ENCODE peak calls at places on chromosome 13, in four cellular contexts. V is GM12878, D is HepG2, C is K562. H is an unnamed sample.

GRCh38 chr13:47337781-47338507 is 441.1 kb upstream of the HTR2A start:
- DNase-seq in V (no peak), D (no peak), C (no peak), H (peak)

GRCh38 chr13:98706446-98707110 is 45.9 kb downstream of the SLC15A1 start:
- DNase-seq in V (peak), D (peak), C (no peak), H (no peak)

GRCh38 chr13:36163303-36163702 is 32.1 kb upstream of the DCLK1 start:
- DNase-seq in V (no peak), D (no peak), C (no peak), H (no peak)

GRCh38 chr13:77479326-77479725 is 56.2 kb upstream of the SCEL start:
- DNase-seq in V (no peak), D (no peak), C (no peak), H (no peak)

GRCh38 chr13:89925107-89925506 is 1422.4 kb upstream of the MIR17HG start:
- DNase-seq in V (no peak), D (peak), C (peak), H (peak)

GRCh38 chr13:88622362-88622973 is 951.3 kb downstream of the SLITRK5 start:
- DNase-seq in V (no peak), D (no peak), C (no peak), H (no peak)

GRCh38 chr13:59494560-59494970 is 669.2 kb downstream of the DIAPH3 start:
- DNase-seq in V (no peak), D (no peak), C (peak), H (no peak)

GRCh38 chr13:58852076-58852475 is 1220.5 kb downstream of the PCDH17 start:
- DNase-seq in V (no peak), D (no peak), C (no peak), H (no peak)

GRCh38 chr13:45828253-45828968 is 23.1 kb downstream of the SIAH3 start:
- DNase-seq in V (no peak), D (no peak), C (no peak), H (no peak)

GRCh38 chr13:63880705-63881104 is 2465.1 kb upstream of the PCDH20 start:
- DNase-seq in V (no peak), D (no peak), C (no peak), H (no peak)

GRCh38 chr13:85798999-85799646 is at the start of gene SLITRK6:
- DNase-seq in V (no peak), D (no peak), C (no peak), H (no peak)

GRCh38 chr13:41916173-41916954 is 44.5 kb downstream of the VWA8 start:
- DNase-seq in V (peak), D (no peak), C (no peak), H (no peak)

GRCh38 chr13:77502104-77502720 is 33.3 kb upstream of the SCEL start:
- DNase-seq in V (no peak), D (no peak), C (no peak), H (no peak)

GRCh38 chr13:20713751-20714150 is 10.3 kb downstream of the IL17D start:
- DNase-seq in V (no peak), D (no peak), C (no peak), H (no peak)

GRCh38 chr13:59133903-59134302 is 1029.8 kb downstream of the DIAPH3 start:
- DNase-seq in V (no peak), D (no peak), C (no peak), H (no peak)

GRCh38 chr13:51230473-51231105 is 8.4 kb downstream of the FAM124A start:
- DNase-seq in V (no peak), D (no peak), C (no peak), H (no peak)

GRCh38 chr13:36750046-36750445 is 69.0 kb upstream of the RFXAP start:
- DNase-seq in V (no peak), D (no peak), C (no peak), H (no peak)

GRCh38 chr13:42355118-42355840 is 83.3 kb downstream of the AKAP11 start:
- DNase-seq in V (no peak), D (no peak), C (no peak), H (no peak)

GRCh38 chr13:44231786-44232516 is 141.7 kb upstream of the SERP2 start:
- DNase-seq in V (no peak), D (peak), C (no peak), H (peak)

GRCh38 chr13:51643882-51644281 is 59.6 kb downstream of the WDFY2 start:
- DNase-seq in V (no peak), D (peak), C (no peak), H (no peak)

GRCh38 chr13:23628250-23628649 is 58.0 kb downstream of the TNFRSF19 start:
- DNase-seq in V (no peak), D (no peak), C (no peak), H (no peak)

GRCh38 chr13:48144413-48145035 is 49.6 kb upstream of the MED4 start:
- DNase-seq in V (no peak), D (no peak), C (no peak), H (no peak)

GRCh38 chr13:51277943-51278342 is 55.7 kb downstream of the FAM124A start:
- DNase-seq in V (no peak), D (no peak), C (no peak), H (no peak)

GRCh38 chr13:93951153-93951552 is 528.3 kb downstream of the DCT start:
- DNase-seq in V (no peak), D (no peak), C (no peak), H (no peak)

GRCh38 chr13:57250472-57250871 is 83.5 kb downstream of the PRR20E start:
- DNase-seq in V (no peak), D (no peak), C (no peak), H (no peak)

GRCh38 chr13:73751290-73751689 is 382.9 kb downstream of the KLF12 start:
- DNase-seq in V (no peak), D (no peak), C (no peak), H (no peak)

GRCh38 chr13:28299941-28300340 is 161.6 kb downstream of the PAN3 start:
- DNase-seq in V (no peak), D (no peak), C (no peak), H (no peak)

GRCh38 chr13:107348471-107348870 is 780.5 kb upstream of the ARGLU1 start:
- DNase-seq in V (no peak), D (no peak), C (no peak), H (no peak)

GRCh38 chr13:73665279-73665678 is 468.9 kb downstream of the KLF12 start:
- DNase-seq in V (no peak), D (no peak), C (no peak), H (no peak)

GRCh38 chr13:42039946-42040729 is 8.3 kb upstream of the DGKH start:
- DNase-seq in V (peak), D (no peak), C (peak), H (peak)

GRCh38 chr13:49444517-49445395 is 682 bp downstream of the SETDB2 start:
- DNase-seq in V (peak), D (peak), C (peak), H (no peak)
- TF ChIP-seq CREM in V (no peak), D (no peak), C (no peak), H (no peak)

DNA sequence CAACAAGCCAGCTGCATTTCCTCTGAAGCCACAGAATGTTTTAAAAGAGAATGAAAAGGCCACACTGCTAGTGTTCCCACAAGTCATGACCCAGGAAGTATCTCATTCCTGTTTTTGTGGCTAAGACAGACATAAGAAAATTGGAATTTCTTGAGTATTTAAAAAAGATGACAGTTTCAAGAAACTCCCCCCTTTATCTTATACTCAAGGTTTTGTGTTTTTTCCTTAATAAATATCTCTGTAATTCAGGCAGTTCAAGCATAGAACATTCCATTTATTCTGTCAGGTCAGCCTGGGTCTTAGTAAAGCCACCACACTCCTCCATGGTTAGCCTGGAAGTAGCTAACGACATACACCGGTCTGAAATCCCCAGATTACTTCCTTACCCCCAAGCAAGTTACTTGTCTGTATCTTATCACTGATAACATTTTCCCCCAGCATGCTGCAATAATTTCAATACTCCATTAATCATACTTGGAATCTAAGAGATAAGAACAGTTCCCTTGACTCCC is 80.8 kb downstream of the COL4A1 start:
- DNase-seq in V (no peak), D (no peak), C (no peak), H (no peak)
- TF ChIP-seq CBFB in V (no peak), D (no peak), C (no peak), H (no peak)

DNA sequence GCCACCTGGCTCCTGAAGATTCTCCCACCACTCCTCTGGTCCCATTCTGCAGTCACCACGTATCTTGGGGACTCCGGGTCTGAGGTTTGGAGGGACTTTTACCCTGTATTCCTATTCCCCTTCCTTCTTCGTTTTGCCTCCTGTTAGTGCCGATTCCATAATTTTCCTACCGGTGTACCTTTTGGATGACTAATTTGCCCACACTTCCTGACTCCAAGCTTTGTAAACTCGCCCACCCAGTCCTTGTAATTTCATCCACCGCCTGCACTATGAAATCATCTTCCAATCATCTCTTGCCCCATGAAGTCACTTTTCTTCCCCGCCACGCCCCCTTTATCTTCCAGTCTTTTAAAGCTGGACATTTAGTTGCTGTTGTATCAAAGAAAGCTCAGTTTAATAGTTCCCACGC is 572 bp downstream of the UCHL3 start:
- DNase-seq in V (no peak), D (peak), C (peak), H (no peak)
- TF ChIP-seq CREM in V (no peak), D (no peak), C (no peak), H (no peak)

GRCh38 chr13:114323349-114323748 is 9.0 kb downstream of the CHAMP1 start:
- DNase-seq in V (no peak), D (no peak), C (no peak), H (no peak)

GRCh38 chr13:114319441-114319871 is 5.2 kb downstream of the CHAMP1 start:
- DNase-seq in V (no peak), D (no peak), C (no peak), H (no peak)

GRCh38 chr13:114321256-114321655 is 7.0 kb downstream of the CHAMP1 start:
- DNase-seq in V (no peak), D (no peak), C (no peak), H (no peak)

GRCh38 chr13:114318624-114319023 is 4.3 kb downstream of the CHAMP1 start:
- DNase-seq in V (no peak), D (no peak), C (no peak), H (no peak)

GRCh38 chr13:114320065-114320464 is 5.8 kb downstream of the CHAMP1 start:
- DNase-seq in V (no peak), D (no peak), C (no peak), H (no peak)
- TF ChIP-seq CBFB in V (no peak), D (no peak), C (no peak), H (no peak)

DNA sequence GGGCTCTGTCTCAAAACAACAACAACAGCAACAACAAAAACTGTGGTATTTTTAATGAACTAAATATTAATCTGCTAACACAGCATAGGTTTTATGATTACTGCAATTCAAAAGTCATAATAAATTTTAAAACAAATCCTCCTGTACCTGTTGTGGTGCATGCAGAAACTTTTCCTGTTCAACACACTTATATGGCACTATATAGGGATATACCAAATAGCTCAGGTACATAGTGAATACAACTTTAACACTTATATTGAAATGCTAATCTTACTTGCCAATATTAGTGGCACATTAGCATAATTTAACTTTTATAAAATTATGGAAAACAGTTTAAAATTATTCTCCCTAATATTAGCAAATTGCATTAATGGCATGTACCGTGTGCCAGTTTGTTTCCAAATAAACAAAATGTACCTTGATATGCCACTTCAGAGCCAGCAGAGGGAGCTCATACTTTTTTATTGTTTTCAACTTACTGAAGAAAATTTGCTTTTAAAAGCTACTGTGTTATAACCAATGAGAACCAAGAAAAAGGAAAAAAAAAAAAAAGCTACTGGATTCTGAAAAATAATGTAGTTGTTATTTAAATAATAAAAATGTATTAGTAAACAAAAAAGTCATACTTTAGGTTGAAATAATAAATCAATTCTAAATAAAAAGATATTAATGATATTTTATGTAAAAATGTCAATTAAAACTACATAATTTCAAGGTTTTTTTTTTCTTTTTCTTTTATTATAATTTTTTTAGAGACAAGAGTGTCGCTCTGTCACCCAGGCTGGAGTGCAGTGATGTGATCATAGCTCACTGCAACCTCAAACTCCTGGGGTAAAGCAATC is 18.0 kb upstream of the RBM26 start:
- DNase-seq in V (no peak), D (peak), C (peak), H (no peak)
- TF ChIP-seq CREM in V (no peak), D (no peak), C (no peak), H (no peak)

GRCh38 chr13:75316427-75316826 is 165.5 kb downstream of the TBC1D4 start:
- DNase-seq in V (no peak), D (no peak), C (no peak), H (no peak)
- TF ChIP-seq CBFB in V (no peak), D (no peak), C (no peak), H (no peak)

GRCh38 chr13:113176292-113176691 is 17.8 kb downstream of the PROZ start:
- DNase-seq in V (no peak), D (no peak), C (no peak), H (no peak)
- TF ChIP-seq CREM in V (no peak), D (no peak), C (no peak), H (no peak)

GRCh38 chr13:40057228-40057627 is 401.8 kb downstream of the COG6 start:
- DNase-seq in V (no peak), D (no peak), C (no peak), H (no peak)

GRCh38 chr13:40061466-40062450 is 406.3 kb downstream of the COG6 start:
- DNase-seq in V (no peak), D (no peak), C (no peak), H (no peak)

GRCh38 chr13:40060318-40061007 is 405.0 kb downstream of the COG6 start:
- DNase-seq in V (peak), D (no peak), C (no peak), H (no peak)

GRCh38 chr13:40059540-40060232 is 404.2 kb downstream of the COG6 start:
- DNase-seq in V (peak), D (no peak), C (no peak), H (no peak)

GRCh38 chr13:40058757-40059236 is 403.3 kb downstream of the COG6 start:
- DNase-seq in V (peak), D (no peak), C (no peak), H (no peak)
- TF ChIP-seq CBFB in V (no peak), D (no peak), C (no peak), H (no peak)

GRCh38 chr13:33280550-33280905 is 5.0 kb downstream of the STARD13 start:
- DNase-seq in V (no peak), D (no peak), C (no peak), H (no peak)

GRCh38 chr13:33279414-33279813 is 6.1 kb downstream of the STARD13 start:
- DNase-seq in V (no peak), D (no peak), C (no peak), H (no peak)

GRCh38 chr13:33280923-33281322 is 4.6 kb downstream of the STARD13 start:
- DNase-seq in V (no peak), D (no peak), C (no peak), H (no peak)

GRCh38 chr13:33278923-33279322 is 6.6 kb downstream of the STARD13 start:
- DNase-seq in V (no peak), D (no peak), C (no peak), H (no peak)

GRCh38 chr13:33279898-33280549 is 5.5 kb downstream of the STARD13 start:
- DNase-seq in V (no peak), D (peak), C (no peak), H (no peak)
- TF ChIP-seq CREM in V (no peak), D (no peak), C (no peak), H (no peak)

H was measured in WTC11.